ENCODE peak calls at places on chromosomes 4 and X, in eight cellular contexts. S, G, O, C, J, E, X and A are unnamed samples.

GRCh38 chrX:109886122-109886761 is 116.7 kb upstream of the TMEM164 start:
- DNase-seq in S (peak; percentile 38), X (peak; percentile 9), G (no peak), C (peak; percentile 51), E (no peak), O (no peak), J (peak; percentile 71), A (peak; percentile 8)

GRCh38 chrX:42290608-42291007 is 367.3 kb upstream of the CASK start:
- DNase-seq in G (no peak), S (no peak), J (peak; percentile 50), X (no peak), E (no peak), O (no peak), C (no peak), A (no peak)

GRCh38 chr4:48341776-48342558 is 638 bp downstream of the SLAIN2 start:
- DNase-seq in O (peak; percentile 69), E (peak; percentile 79), S (peak; percentile 67), G (no peak), J (peak; percentile 88), X (peak; percentile 48), C (peak; percentile 62), A (no peak)

GRCh38 chrX:15881498-15881897 is 26.9 kb upstream of the AP1S2 start:
- DNase-seq in E (no peak), G (no peak), S (no peak), O (no peak), C (no peak), X (no peak), J (no peak), A (no peak)

GRCh38 chr4:177163532-177163931 is 146.1 kb upstream of the NEIL3 start:
- DNase-seq in J (no peak), X (no peak), S (no peak), E (no peak), C (no peak), G (no peak), O (no peak), A (no peak)

GRCh38 chr4:107629318-107629717 is 90.7 kb downstream of the PAPSS1 start:
- DNase-seq in E (no peak), X (no peak), O (no peak), J (no peak), G (no peak), C (no peak), S (no peak), A (no peak)

GRCh38 chr4:84218002-84218401 is 281.1 kb downstream of the NKX6-1 start:
- DNase-seq in O (no peak), S (peak; percentile 37), J (no peak), X (no peak), G (no peak), E (no peak), C (no peak), A (no peak)

GRCh38 chr4:159484861-159485260 is 382.0 kb downstream of the RAPGEF2 start:
- DNase-seq in E (no peak), J (no peak), S (no peak), O (no peak), G (no peak), X (no peak), C (no peak), A (no peak)

GRCh38 chrX:101191217-101191750 is 28.3 kb upstream of the DRP2 start:
- DNase-seq in J (peak; percentile 81), X (peak; percentile 3), O (no peak), E (no peak), G (no peak), S (peak; percentile 63), C (peak; percentile 14), A (no peak)

GRCh38 chr4:163167333-163167626 is 590 bp upstream of the NAF1 start:
- DNase-seq in C (peak; percentile 18), X (no peak), O (no peak), J (no peak), E (no peak), G (no peak), S (no peak), A (no peak)
- H3K27ac ChIP-seq in C (peak overlapping the region; percentile 78), X (peak overlapping the region; percentile 92), O (peak overlapping the region; percentile 86), J (no peak overlapping the region), E (peak overlapping the region; percentile 94), G (peak overlapping the region; percentile 95), S (no peak overlapping the region), A (peak overlapping the region; percentile 41)

GRCh38 chr4:82559735-82560120 is 2.1 kb downstream of the TMEM150C start:
- DNase-seq in E (no peak), S (no peak), J (no peak), X (no peak), G (no peak), C (no peak), O (no peak), A (no peak)
- H3K27ac ChIP-seq in E (no peak overlapping the region), S (no peak overlapping the region), J (no peak overlapping the region), X (no peak overlapping the region), G (no peak overlapping the region), C (no peak overlapping the region), O (no peak overlapping the region), A (no peak overlapping the region)

GRCh38 chr4:40603281-40603680 is 26.4 kb downstream of the RBM47 start:
- DNase-seq in G (no peak), O (no peak), S (no peak), J (no peak), X (no peak), E (no peak), C (no peak), A (no peak)

GRCh38 chr4:40606239-40606767 is 23.4 kb downstream of the RBM47 start:
- DNase-seq in E (no peak), G (no peak), O (no peak), C (no peak), X (no peak), J (peak; percentile 65), S (no peak), A (no peak)

GRCh38 chr4:40599431-40599830 is 30.2 kb downstream of the RBM47 start:
- DNase-seq in S (no peak), E (no peak), O (no peak), C (no peak), J (no peak), X (no peak), G (no peak), A (no peak)

GRCh38 chr4:40596522-40596921 is 33.1 kb downstream of the RBM47 start:
- DNase-seq in X (no peak), E (no peak), J (no peak), S (no peak), O (no peak), G (no peak), C (no peak), A (no peak)

DNA sequence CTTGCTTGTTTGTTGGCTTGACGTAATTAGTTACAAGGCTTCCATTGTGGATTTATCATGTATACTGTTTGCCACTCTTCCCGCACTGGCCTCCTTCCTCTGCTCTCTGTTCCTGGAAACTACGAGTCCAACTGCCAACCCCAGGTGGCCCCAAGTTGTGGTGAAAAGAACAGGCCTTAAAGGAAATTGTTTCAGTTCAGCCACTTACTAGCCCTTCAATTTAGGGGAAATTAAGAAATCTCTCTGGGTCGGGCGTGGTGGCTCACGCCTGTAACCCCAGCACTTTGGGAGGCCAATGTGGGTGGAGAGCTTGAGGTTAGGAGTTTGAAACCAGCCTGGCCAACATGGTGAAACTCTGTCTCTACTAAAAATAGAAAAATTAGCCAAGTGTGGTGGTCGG is 28.0 kb downstream of the RBM47 start:
- DNase-seq in O (no peak), S (no peak), E (no peak), G (no peak), C (no peak), X (no peak), J (no peak), A (no peak)
- H3K27ac ChIP-seq in O (peak overlapping the region; percentile 36), S (no peak overlapping the region), E (no peak overlapping the region), G (no peak overlapping the region), C (no peak overlapping the region), X (peak overlapping the region; percentile 87), J (no peak overlapping the region), A (no peak overlapping the region)

GRCh38 chr4:183172881-183173280 is 73.8 kb downstream of the WWC2 start:
- DNase-seq in J (no peak), C (no peak), X (no peak), G (no peak), E (no peak), O (no peak), S (no peak), A (no peak)
- H3K27ac ChIP-seq in J (no peak overlapping the region), C (no peak overlapping the region), X (no peak overlapping the region), G (no peak overlapping the region), E (no peak overlapping the region), O (no peak overlapping the region), S (no peak overlapping the region), A (no peak overlapping the region)

DNA sequence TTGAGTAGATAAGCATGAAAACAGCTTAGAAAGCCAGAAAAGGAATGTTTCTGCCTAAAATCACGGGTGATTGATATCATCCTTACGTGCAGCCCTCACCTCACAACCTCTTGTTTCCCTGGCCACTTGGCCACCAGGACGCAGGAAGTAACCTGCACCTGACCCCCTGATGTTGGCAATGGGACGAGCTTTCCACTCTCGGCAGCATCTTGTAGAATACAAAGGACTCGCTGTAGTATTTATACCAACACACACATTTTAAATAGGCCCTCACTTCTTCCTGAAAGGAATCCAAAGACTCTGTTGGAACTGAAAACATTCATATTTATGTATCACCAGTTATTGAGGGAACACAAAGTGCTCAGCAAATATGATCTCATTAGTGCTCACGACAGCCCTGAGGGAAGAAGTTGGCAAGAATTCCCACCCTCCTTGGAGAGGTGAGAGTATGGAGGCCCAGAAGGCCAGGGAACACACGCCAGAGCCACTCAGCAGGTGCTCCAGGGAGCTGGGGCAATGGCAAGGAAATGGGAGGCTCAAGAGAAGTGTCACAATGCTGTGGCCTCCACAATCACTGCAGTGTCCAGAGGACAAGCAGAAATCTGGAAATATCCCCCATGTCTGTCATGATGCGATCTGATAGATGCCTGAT is 103.3 kb upstream of the KIT start:
- DNase-seq in O (peak; percentile 62), G (peak; percentile 45), X (no peak), C (no peak), S (no peak), J (no peak), E (no peak), A (no peak)
- H3K27ac ChIP-seq in O (peak overlapping the region; percentile 29), G (no peak overlapping the region), X (no peak overlapping the region), C (no peak overlapping the region), S (no peak overlapping the region), J (no peak overlapping the region), E (no peak overlapping the region), A (no peak overlapping the region)

GRCh38 chr4:153137168-153137567 is 67.1 kb upstream of the TRIM2 start:
- DNase-seq in X (no peak), O (peak; percentile 72), E (no peak), S (no peak), C (no peak), G (no peak), J (peak; percentile 45), A (no peak)
- H3K27ac ChIP-seq in X (no peak overlapping the region), O (no peak overlapping the region), E (no peak overlapping the region), S (no peak overlapping the region), C (peak overlapping the region; percentile 13), G (no peak overlapping the region), J (no peak overlapping the region), A (peak overlapping the region; percentile 93)